ENCODE peak calls at places on chromosome 12, in six cellular contexts. One of them, this sample, is unnamed.
A peak's percentile ranks its signal among the peaks of the same experiment; 100 is the strongest.

GRCh38 chr12:52225752-52226151 is 7.3 kb upstream of the KRT7 start:
- DNase-seq in hypothalamus: no peak
- DNase-seq in activated CD4-positive, alpha-beta T cell treated with anti-CD3 and anti-CD28 coated beads, Interleukin-2, amount 10 ng/mL, durations not matched to agents 7 days and 5 days: no peak
- DNase-seq in stimulated activated CD8-positive, alpha-beta memory T cell treated with anti-CD3 and anti-CD28 coated beads, Interleukin-12 subunit alpha, Interleukin-12 subunit beta, amount 100 ng/mL, for 4 hours: no peak
- DNase-seq in activated CD8-positive, alpha-beta memory T cell treated with anti-CD3 and anti-CD28 coated beads for 4 hours: no peak
- DNase-seq in activated CD4-positive, alpha-beta memory T cell treated with anti-CD3 and anti-CD28 coated beads for 36 hours: no peak
- DNase-seq in this sample: no peak

GRCh38 chr12:122312926-122313325 is 46.6 kb upstream of the VPS33A start:
- DNase-seq in hypothalamus: no peak
- DNase-seq in activated CD4-positive, alpha-beta T cell treated with anti-CD3 and anti-CD28 coated beads, Interleukin-2, amount 10 ng/mL, durations not matched to agents 7 days and 5 days: no peak
- DNase-seq in stimulated activated CD8-positive, alpha-beta memory T cell treated with anti-CD3 and anti-CD28 coated beads, Interleukin-12 subunit alpha, Interleukin-12 subunit beta, amount 100 ng/mL, for 4 hours: no peak
- DNase-seq in activated CD8-positive, alpha-beta memory T cell treated with anti-CD3 and anti-CD28 coated beads for 4 hours: no peak
- DNase-seq in activated CD4-positive, alpha-beta memory T cell treated with anti-CD3 and anti-CD28 coated beads for 36 hours: no peak
- DNase-seq in this sample: no peak

GRCh38 chr12:11397366-11397765 is 2.0 kb upstream of the PRB2 start:
- DNase-seq in hypothalamus: no peak
- DNase-seq in activated CD4-positive, alpha-beta T cell treated with anti-CD3 and anti-CD28 coated beads, Interleukin-2, amount 10 ng/mL, durations not matched to agents 7 days and 5 days: no peak
- DNase-seq in stimulated activated CD8-positive, alpha-beta memory T cell treated with anti-CD3 and anti-CD28 coated beads, Interleukin-12 subunit alpha, Interleukin-12 subunit beta, amount 100 ng/mL, for 4 hours: no peak
- DNase-seq in activated CD8-positive, alpha-beta memory T cell treated with anti-CD3 and anti-CD28 coated beads for 4 hours: no peak
- DNase-seq in activated CD4-positive, alpha-beta memory T cell treated with anti-CD3 and anti-CD28 coated beads for 36 hours: no peak
- DNase-seq in this sample: no peak

GRCh38 chr12:10634427-10634826 is 21.0 kb upstream of the MAGOHB start:
- DNase-seq in hypothalamus: no peak
- DNase-seq in activated CD4-positive, alpha-beta T cell treated with anti-CD3 and anti-CD28 coated beads, Interleukin-2, amount 10 ng/mL, durations not matched to agents 7 days and 5 days: no peak
- DNase-seq in stimulated activated CD8-positive, alpha-beta memory T cell treated with anti-CD3 and anti-CD28 coated beads, Interleukin-12 subunit alpha, Interleukin-12 subunit beta, amount 100 ng/mL, for 4 hours: no peak
- DNase-seq in activated CD8-positive, alpha-beta memory T cell treated with anti-CD3 and anti-CD28 coated beads for 4 hours: no peak
- DNase-seq in activated CD4-positive, alpha-beta memory T cell treated with anti-CD3 and anti-CD28 coated beads for 36 hours: no peak
- DNase-seq in this sample: no peak

GRCh38 chr12:121579190-121579791 is 1.5 kb downstream of the KDM2B start:
- DNase-seq in hypothalamus: peak; percentile 29
- DNase-seq in activated CD4-positive, alpha-beta T cell treated with anti-CD3 and anti-CD28 coated beads, Interleukin-2, amount 10 ng/mL, durations not matched to agents 7 days and 5 days: peak; percentile 38
- DNase-seq in stimulated activated CD8-positive, alpha-beta memory T cell treated with anti-CD3 and anti-CD28 coated beads, Interleukin-12 subunit alpha, Interleukin-12 subunit beta, amount 100 ng/mL, for 4 hours: peak; percentile 22
- DNase-seq in activated CD8-positive, alpha-beta memory T cell treated with anti-CD3 and anti-CD28 coated beads for 4 hours: no peak
- DNase-seq in activated CD4-positive, alpha-beta memory T cell treated with anti-CD3 and anti-CD28 coated beads for 36 hours: peak; percentile 56
- DNase-seq in this sample: peak; percentile 70

GRCh38 chr12:55906056-55906455 is 21.6 kb downstream of the PYM1 start:
- DNase-seq in hypothalamus: no peak
- DNase-seq in activated CD4-positive, alpha-beta T cell treated with anti-CD3 and anti-CD28 coated beads, Interleukin-2, amount 10 ng/mL, durations not matched to agents 7 days and 5 days: no peak
- DNase-seq in stimulated activated CD8-positive, alpha-beta memory T cell treated with anti-CD3 and anti-CD28 coated beads, Interleukin-12 subunit alpha, Interleukin-12 subunit beta, amount 100 ng/mL, for 4 hours: no peak
- DNase-seq in activated CD8-positive, alpha-beta memory T cell treated with anti-CD3 and anti-CD28 coated beads for 4 hours: no peak
- DNase-seq in activated CD4-positive, alpha-beta memory T cell treated with anti-CD3 and anti-CD28 coated beads for 36 hours: no peak
- DNase-seq in this sample: no peak

GRCh38 chr12:113641426-113641825 is 169.8 kb upstream of the LHX5 start:
- DNase-seq in hypothalamus: no peak
- DNase-seq in activated CD4-positive, alpha-beta T cell treated with anti-CD3 and anti-CD28 coated beads, Interleukin-2, amount 10 ng/mL, durations not matched to agents 7 days and 5 days: no peak
- DNase-seq in stimulated activated CD8-positive, alpha-beta memory T cell treated with anti-CD3 and anti-CD28 coated beads, Interleukin-12 subunit alpha, Interleukin-12 subunit beta, amount 100 ng/mL, for 4 hours: no peak
- DNase-seq in activated CD8-positive, alpha-beta memory T cell treated with anti-CD3 and anti-CD28 coated beads for 4 hours: no peak
- DNase-seq in activated CD4-positive, alpha-beta memory T cell treated with anti-CD3 and anti-CD28 coated beads for 36 hours: no peak
- DNase-seq in this sample: no peak

GRCh38 chr12:176321-177181 is 37.4 kb downstream of the SLC6A12 start:
- DNase-seq in hypothalamus: no peak
- DNase-seq in activated CD4-positive, alpha-beta T cell treated with anti-CD3 and anti-CD28 coated beads, Interleukin-2, amount 10 ng/mL, durations not matched to agents 7 days and 5 days: no peak
- DNase-seq in stimulated activated CD8-positive, alpha-beta memory T cell treated with anti-CD3 and anti-CD28 coated beads, Interleukin-12 subunit alpha, Interleukin-12 subunit beta, amount 100 ng/mL, for 4 hours: no peak
- DNase-seq in activated CD8-positive, alpha-beta memory T cell treated with anti-CD3 and anti-CD28 coated beads for 4 hours: no peak
- DNase-seq in activated CD4-positive, alpha-beta memory T cell treated with anti-CD3 and anti-CD28 coated beads for 36 hours: no peak
- DNase-seq in this sample: no peak

GRCh38 chr12:93127582-93128331 is 198.7 kb upstream of the EEA1 start:
- DNase-seq in hypothalamus: no peak
- DNase-seq in activated CD4-positive, alpha-beta T cell treated with anti-CD3 and anti-CD28 coated beads, Interleukin-2, amount 10 ng/mL, durations not matched to agents 7 days and 5 days: no peak
- DNase-seq in stimulated activated CD8-positive, alpha-beta memory T cell treated with anti-CD3 and anti-CD28 coated beads, Interleukin-12 subunit alpha, Interleukin-12 subunit beta, amount 100 ng/mL, for 4 hours: no peak
- DNase-seq in activated CD8-positive, alpha-beta memory T cell treated with anti-CD3 and anti-CD28 coated beads for 4 hours: no peak
- DNase-seq in activated CD4-positive, alpha-beta memory T cell treated with anti-CD3 and anti-CD28 coated beads for 36 hours: no peak
- DNase-seq in this sample: no peak

GRCh38 chr12:15662303-15662980 is 126.7 kb downstream of the EPS8 start:
- DNase-seq in hypothalamus: no peak
- DNase-seq in activated CD4-positive, alpha-beta T cell treated with anti-CD3 and anti-CD28 coated beads, Interleukin-2, amount 10 ng/mL, durations not matched to agents 7 days and 5 days: no peak
- DNase-seq in stimulated activated CD8-positive, alpha-beta memory T cell treated with anti-CD3 and anti-CD28 coated beads, Interleukin-12 subunit alpha, Interleukin-12 subunit beta, amount 100 ng/mL, for 4 hours: no peak
- DNase-seq in activated CD8-positive, alpha-beta memory T cell treated with anti-CD3 and anti-CD28 coated beads for 4 hours: no peak
- DNase-seq in activated CD4-positive, alpha-beta memory T cell treated with anti-CD3 and anti-CD28 coated beads for 36 hours: no peak
- DNase-seq in this sample: no peak

GRCh38 chr12:27606986-27607385 is 83.0 kb downstream of the PPFIBP1 start:
- DNase-seq in hypothalamus: no peak
- DNase-seq in activated CD4-positive, alpha-beta T cell treated with anti-CD3 and anti-CD28 coated beads, Interleukin-2, amount 10 ng/mL, durations not matched to agents 7 days and 5 days: no peak
- DNase-seq in stimulated activated CD8-positive, alpha-beta memory T cell treated with anti-CD3 and anti-CD28 coated beads, Interleukin-12 subunit alpha, Interleukin-12 subunit beta, amount 100 ng/mL, for 4 hours: no peak
- DNase-seq in activated CD8-positive, alpha-beta memory T cell treated with anti-CD3 and anti-CD28 coated beads for 4 hours: no peak
- DNase-seq in activated CD4-positive, alpha-beta memory T cell treated with anti-CD3 and anti-CD28 coated beads for 36 hours: no peak
- DNase-seq in this sample: no peak

GRCh38 chr12:98671459-98671858 is 26.4 kb downstream of the APAF1 start:
- DNase-seq in hypothalamus: no peak
- DNase-seq in activated CD4-positive, alpha-beta T cell treated with anti-CD3 and anti-CD28 coated beads, Interleukin-2, amount 10 ng/mL, durations not matched to agents 7 days and 5 days: no peak
- DNase-seq in stimulated activated CD8-positive, alpha-beta memory T cell treated with anti-CD3 and anti-CD28 coated beads, Interleukin-12 subunit alpha, Interleukin-12 subunit beta, amount 100 ng/mL, for 4 hours: no peak
- DNase-seq in activated CD8-positive, alpha-beta memory T cell treated with anti-CD3 and anti-CD28 coated beads for 4 hours: no peak
- DNase-seq in activated CD4-positive, alpha-beta memory T cell treated with anti-CD3 and anti-CD28 coated beads for 36 hours: no peak
- DNase-seq in this sample: no peak

GRCh38 chr12:130998136-130998535 is 44.4 kb downstream of the ADGRD1 start:
- DNase-seq in hypothalamus: no peak
- DNase-seq in activated CD4-positive, alpha-beta T cell treated with anti-CD3 and anti-CD28 coated beads, Interleukin-2, amount 10 ng/mL, durations not matched to agents 7 days and 5 days: no peak
- DNase-seq in stimulated activated CD8-positive, alpha-beta memory T cell treated with anti-CD3 and anti-CD28 coated beads, Interleukin-12 subunit alpha, Interleukin-12 subunit beta, amount 100 ng/mL, for 4 hours: no peak
- DNase-seq in activated CD8-positive, alpha-beta memory T cell treated with anti-CD3 and anti-CD28 coated beads for 4 hours: no peak
- DNase-seq in activated CD4-positive, alpha-beta memory T cell treated with anti-CD3 and anti-CD28 coated beads for 36 hours: no peak
- DNase-seq in this sample: no peak

GRCh38 chr12:75814856-75815754 is 216.5 kb downstream of the PHLDA1 start:
- DNase-seq in hypothalamus: no peak
- DNase-seq in activated CD4-positive, alpha-beta T cell treated with anti-CD3 and anti-CD28 coated beads, Interleukin-2, amount 10 ng/mL, durations not matched to agents 7 days and 5 days: no peak
- DNase-seq in stimulated activated CD8-positive, alpha-beta memory T cell treated with anti-CD3 and anti-CD28 coated beads, Interleukin-12 subunit alpha, Interleukin-12 subunit beta, amount 100 ng/mL, for 4 hours: no peak
- DNase-seq in activated CD8-positive, alpha-beta memory T cell treated with anti-CD3 and anti-CD28 coated beads for 4 hours: no peak
- DNase-seq in activated CD4-positive, alpha-beta memory T cell treated with anti-CD3 and anti-CD28 coated beads for 36 hours: no peak
- DNase-seq in this sample: no peak

GRCh38 chr12:93857279-93857894 is 180.2 kb downstream of the CRADD start:
- DNase-seq in hypothalamus: no peak
- DNase-seq in activated CD4-positive, alpha-beta T cell treated with anti-CD3 and anti-CD28 coated beads, Interleukin-2, amount 10 ng/mL, durations not matched to agents 7 days and 5 days: no peak
- DNase-seq in stimulated activated CD8-positive, alpha-beta memory T cell treated with anti-CD3 and anti-CD28 coated beads, Interleukin-12 subunit alpha, Interleukin-12 subunit beta, amount 100 ng/mL, for 4 hours: no peak
- DNase-seq in activated CD8-positive, alpha-beta memory T cell treated with anti-CD3 and anti-CD28 coated beads for 4 hours: no peak
- DNase-seq in activated CD4-positive, alpha-beta memory T cell treated with anti-CD3 and anti-CD28 coated beads for 36 hours: no peak
- DNase-seq in this sample: no peak

GRCh38 chr12:107492393-107493134 is 193.0 kb upstream of the PWP1 start:
- DNase-seq in hypothalamus: no peak
- DNase-seq in activated CD4-positive, alpha-beta T cell treated with anti-CD3 and anti-CD28 coated beads, Interleukin-2, amount 10 ng/mL, durations not matched to agents 7 days and 5 days: no peak
- DNase-seq in stimulated activated CD8-positive, alpha-beta memory T cell treated with anti-CD3 and anti-CD28 coated beads, Interleukin-12 subunit alpha, Interleukin-12 subunit beta, amount 100 ng/mL, for 4 hours: no peak
- DNase-seq in activated CD8-positive, alpha-beta memory T cell treated with anti-CD3 and anti-CD28 coated beads for 4 hours: no peak
- DNase-seq in activated CD4-positive, alpha-beta memory T cell treated with anti-CD3 and anti-CD28 coated beads for 36 hours: no peak
- DNase-seq in this sample: no peak

GRCh38 chr12:91219511-91219910 is 36.9 kb upstream of the DCN start:
- DNase-seq in hypothalamus: no peak
- DNase-seq in activated CD4-positive, alpha-beta T cell treated with anti-CD3 and anti-CD28 coated beads, Interleukin-2, amount 10 ng/mL, durations not matched to agents 7 days and 5 days: no peak
- DNase-seq in stimulated activated CD8-positive, alpha-beta memory T cell treated with anti-CD3 and anti-CD28 coated beads, Interleukin-12 subunit alpha, Interleukin-12 subunit beta, amount 100 ng/mL, for 4 hours: no peak
- DNase-seq in activated CD8-positive, alpha-beta memory T cell treated with anti-CD3 and anti-CD28 coated beads for 4 hours: no peak
- DNase-seq in activated CD4-positive, alpha-beta memory T cell treated with anti-CD3 and anti-CD28 coated beads for 36 hours: no peak
- DNase-seq in this sample: no peak

GRCh38 chr12:57278465-57279453 is 27.8 kb upstream of the STAC3 start:
- DNase-seq in hypothalamus: no peak
- DNase-seq in activated CD4-positive, alpha-beta T cell treated with anti-CD3 and anti-CD28 coated beads, Interleukin-2, amount 10 ng/mL, durations not matched to agents 7 days and 5 days: no peak
- DNase-seq in stimulated activated CD8-positive, alpha-beta memory T cell treated with anti-CD3 and anti-CD28 coated beads, Interleukin-12 subunit alpha, Interleukin-12 subunit beta, amount 100 ng/mL, for 4 hours: no peak
- DNase-seq in activated CD8-positive, alpha-beta memory T cell treated with anti-CD3 and anti-CD28 coated beads for 4 hours: no peak
- DNase-seq in activated CD4-positive, alpha-beta memory T cell treated with anti-CD3 and anti-CD28 coated beads for 36 hours: no peak
- DNase-seq in this sample: no peak

GRCh38 chr12:617304-617915 is 45.8 kb downstream of the NINJ2 start:
- DNase-seq in hypothalamus: no peak
- DNase-seq in activated CD4-positive, alpha-beta T cell treated with anti-CD3 and anti-CD28 coated beads, Interleukin-2, amount 10 ng/mL, durations not matched to agents 7 days and 5 days: no peak
- DNase-seq in stimulated activated CD8-positive, alpha-beta memory T cell treated with anti-CD3 and anti-CD28 coated beads, Interleukin-12 subunit alpha, Interleukin-12 subunit beta, amount 100 ng/mL, for 4 hours: no peak
- DNase-seq in activated CD8-positive, alpha-beta memory T cell treated with anti-CD3 and anti-CD28 coated beads for 4 hours: no peak
- DNase-seq in activated CD4-positive, alpha-beta memory T cell treated with anti-CD3 and anti-CD28 coated beads for 36 hours: no peak
- DNase-seq in this sample: no peak

GRCh38 chr12:15530361-15530760 is 208.1 kb downstream of the PTPRO start:
- DNase-seq in hypothalamus: no peak
- DNase-seq in activated CD4-positive, alpha-beta T cell treated with anti-CD3 and anti-CD28 coated beads, Interleukin-2, amount 10 ng/mL, durations not matched to agents 7 days and 5 days: no peak
- DNase-seq in stimulated activated CD8-positive, alpha-beta memory T cell treated with anti-CD3 and anti-CD28 coated beads, Interleukin-12 subunit alpha, Interleukin-12 subunit beta, amount 100 ng/mL, for 4 hours: no peak
- DNase-seq in activated CD8-positive, alpha-beta memory T cell treated with anti-CD3 and anti-CD28 coated beads for 4 hours: no peak
- DNase-seq in activated CD4-positive, alpha-beta memory T cell treated with anti-CD3 and anti-CD28 coated beads for 36 hours: no peak
- DNase-seq in this sample: no peak

GRCh38 chr12:3641428-3641883 is 111.5 kb downstream of the CRACR2A start:
- DNase-seq in hypothalamus: no peak
- DNase-seq in activated CD4-positive, alpha-beta T cell treated with anti-CD3 and anti-CD28 coated beads, Interleukin-2, amount 10 ng/mL, durations not matched to agents 7 days and 5 days: no peak
- DNase-seq in stimulated activated CD8-positive, alpha-beta memory T cell treated with anti-CD3 and anti-CD28 coated beads, Interleukin-12 subunit alpha, Interleukin-12 subunit beta, amount 100 ng/mL, for 4 hours: no peak
- DNase-seq in activated CD8-positive, alpha-beta memory T cell treated with anti-CD3 and anti-CD28 coated beads for 4 hours: no peak
- DNase-seq in activated CD4-positive, alpha-beta memory T cell treated with anti-CD3 and anti-CD28 coated beads for 36 hours: no peak
- DNase-seq in this sample: no peak

GRCh38 chr12:101781834-101782543 is 42.7 kb upstream of the SYCP3 start:
- DNase-seq in hypothalamus: no peak
- DNase-seq in activated CD4-positive, alpha-beta T cell treated with anti-CD3 and anti-CD28 coated beads, Interleukin-2, amount 10 ng/mL, durations not matched to agents 7 days and 5 days: no peak
- DNase-seq in stimulated activated CD8-positive, alpha-beta memory T cell treated with anti-CD3 and anti-CD28 coated beads, Interleukin-12 subunit alpha, Interleukin-12 subunit beta, amount 100 ng/mL, for 4 hours: no peak
- DNase-seq in activated CD8-positive, alpha-beta memory T cell treated with anti-CD3 and anti-CD28 coated beads for 4 hours: no peak
- DNase-seq in activated CD4-positive, alpha-beta memory T cell treated with anti-CD3 and anti-CD28 coated beads for 36 hours: peak; percentile 22
- DNase-seq in this sample: no peak

GRCh38 chr12:152440-152839 is 61.5 kb downstream of the SLC6A12 start:
- DNase-seq in hypothalamus: no peak
- DNase-seq in activated CD4-positive, alpha-beta T cell treated with anti-CD3 and anti-CD28 coated beads, Interleukin-2, amount 10 ng/mL, durations not matched to agents 7 days and 5 days: no peak
- DNase-seq in stimulated activated CD8-positive, alpha-beta memory T cell treated with anti-CD3 and anti-CD28 coated beads, Interleukin-12 subunit alpha, Interleukin-12 subunit beta, amount 100 ng/mL, for 4 hours: no peak
- DNase-seq in activated CD8-positive, alpha-beta memory T cell treated with anti-CD3 and anti-CD28 coated beads for 4 hours: no peak
- DNase-seq in activated CD4-positive, alpha-beta memory T cell treated with anti-CD3 and anti-CD28 coated beads for 36 hours: no peak
- DNase-seq in this sample: no peak

GRCh38 chr12:90043264-90043663 is 334.6 kb upstream of the ATP2B1 start:
- DNase-seq in hypothalamus: no peak
- DNase-seq in activated CD4-positive, alpha-beta T cell treated with anti-CD3 and anti-CD28 coated beads, Interleukin-2, amount 10 ng/mL, durations not matched to agents 7 days and 5 days: no peak
- DNase-seq in stimulated activated CD8-positive, alpha-beta memory T cell treated with anti-CD3 and anti-CD28 coated beads, Interleukin-12 subunit alpha, Interleukin-12 subunit beta, amount 100 ng/mL, for 4 hours: no peak
- DNase-seq in activated CD8-positive, alpha-beta memory T cell treated with anti-CD3 and anti-CD28 coated beads for 4 hours: no peak
- DNase-seq in activated CD4-positive, alpha-beta memory T cell treated with anti-CD3 and anti-CD28 coated beads for 36 hours: no peak
- DNase-seq in this sample: no peak

GRCh38 chr12:132296063-132296462 is 33.3 kb downstream of the GALNT9 start:
- DNase-seq in hypothalamus: no peak
- DNase-seq in activated CD4-positive, alpha-beta T cell treated with anti-CD3 and anti-CD28 coated beads, Interleukin-2, amount 10 ng/mL, durations not matched to agents 7 days and 5 days: no peak
- DNase-seq in stimulated activated CD8-positive, alpha-beta memory T cell treated with anti-CD3 and anti-CD28 coated beads, Interleukin-12 subunit alpha, Interleukin-12 subunit beta, amount 100 ng/mL, for 4 hours: no peak
- DNase-seq in activated CD8-positive, alpha-beta memory T cell treated with anti-CD3 and anti-CD28 coated beads for 4 hours: no peak
- DNase-seq in activated CD4-positive, alpha-beta memory T cell treated with anti-CD3 and anti-CD28 coated beads for 36 hours: no peak
- DNase-seq in this sample: no peak

GRCh38 chr12:80625901-80626300 is 81.5 kb upstream of the MYF6 start:
- DNase-seq in hypothalamus: no peak
- DNase-seq in activated CD4-positive, alpha-beta T cell treated with anti-CD3 and anti-CD28 coated beads, Interleukin-2, amount 10 ng/mL, durations not matched to agents 7 days and 5 days: no peak
- DNase-seq in stimulated activated CD8-positive, alpha-beta memory T cell treated with anti-CD3 and anti-CD28 coated beads, Interleukin-12 subunit alpha, Interleukin-12 subunit beta, amount 100 ng/mL, for 4 hours: no peak
- DNase-seq in activated CD8-positive, alpha-beta memory T cell treated with anti-CD3 and anti-CD28 coated beads for 4 hours: no peak
- DNase-seq in activated CD4-positive, alpha-beta memory T cell treated with anti-CD3 and anti-CD28 coated beads for 36 hours: no peak
- DNase-seq in this sample: no peak

GRCh38 chr12:89521348-89522238 is 3.0 kb downstream of the GALNT4 start:
- DNase-seq in hypothalamus: no peak
- DNase-seq in activated CD4-positive, alpha-beta T cell treated with anti-CD3 and anti-CD28 coated beads, Interleukin-2, amount 10 ng/mL, durations not matched to agents 7 days and 5 days: no peak
- DNase-seq in stimulated activated CD8-positive, alpha-beta memory T cell treated with anti-CD3 and anti-CD28 coated beads, Interleukin-12 subunit alpha, Interleukin-12 subunit beta, amount 100 ng/mL, for 4 hours: no peak
- DNase-seq in activated CD8-positive, alpha-beta memory T cell treated with anti-CD3 and anti-CD28 coated beads for 4 hours: no peak
- DNase-seq in activated CD4-positive, alpha-beta memory T cell treated with anti-CD3 and anti-CD28 coated beads for 36 hours: no peak
- DNase-seq in this sample: no peak

GRCh38 chr12:87975879-87976278 is 53.3 kb downstream of the C12orf50 start:
- DNase-seq in hypothalamus: no peak
- DNase-seq in activated CD4-positive, alpha-beta T cell treated with anti-CD3 and anti-CD28 coated beads, Interleukin-2, amount 10 ng/mL, durations not matched to agents 7 days and 5 days: no peak
- DNase-seq in stimulated activated CD8-positive, alpha-beta memory T cell treated with anti-CD3 and anti-CD28 coated beads, Interleukin-12 subunit alpha, Interleukin-12 subunit beta, amount 100 ng/mL, for 4 hours: no peak
- DNase-seq in activated CD8-positive, alpha-beta memory T cell treated with anti-CD3 and anti-CD28 coated beads for 4 hours: no peak
- DNase-seq in activated CD4-positive, alpha-beta memory T cell treated with anti-CD3 and anti-CD28 coated beads for 36 hours: no peak
- DNase-seq in this sample: no peak

GRCh38 chr12:113207621-113208040 is 13.6 kb upstream of the TPCN1 start:
- DNase-seq in hypothalamus: no peak
- DNase-seq in activated CD4-positive, alpha-beta T cell treated with anti-CD3 and anti-CD28 coated beads, Interleukin-2, amount 10 ng/mL, durations not matched to agents 7 days and 5 days: peak; percentile 38
- DNase-seq in stimulated activated CD8-positive, alpha-beta memory T cell treated with anti-CD3 and anti-CD28 coated beads, Interleukin-12 subunit alpha, Interleukin-12 subunit beta, amount 100 ng/mL, for 4 hours: no peak
- DNase-seq in activated CD8-positive, alpha-beta memory T cell treated with anti-CD3 and anti-CD28 coated beads for 4 hours: no peak
- DNase-seq in activated CD4-positive, alpha-beta memory T cell treated with anti-CD3 and anti-CD28 coated beads for 36 hours: peak; percentile 44
- DNase-seq in this sample: peak; percentile 88

GRCh38 chr12:53617700-53618099 is 8.5 kb downstream of the ATF7 start:
- DNase-seq in hypothalamus: no peak
- DNase-seq in activated CD4-positive, alpha-beta T cell treated with anti-CD3 and anti-CD28 coated beads, Interleukin-2, amount 10 ng/mL, durations not matched to agents 7 days and 5 days: no peak
- DNase-seq in stimulated activated CD8-positive, alpha-beta memory T cell treated with anti-CD3 and anti-CD28 coated beads, Interleukin-12 subunit alpha, Interleukin-12 subunit beta, amount 100 ng/mL, for 4 hours: no peak
- DNase-seq in activated CD8-positive, alpha-beta memory T cell treated with anti-CD3 and anti-CD28 coated beads for 4 hours: no peak
- DNase-seq in activated CD4-positive, alpha-beta memory T cell treated with anti-CD3 and anti-CD28 coated beads for 36 hours: no peak
- DNase-seq in this sample: no peak

GRCh38 chr12:3931206-3931605 is 58.0 kb upstream of the PARP11 start:
- DNase-seq in hypothalamus: no peak
- DNase-seq in activated CD4-positive, alpha-beta T cell treated with anti-CD3 and anti-CD28 coated beads, Interleukin-2, amount 10 ng/mL, durations not matched to agents 7 days and 5 days: peak; percentile 39
- DNase-seq in stimulated activated CD8-positive, alpha-beta memory T cell treated with anti-CD3 and anti-CD28 coated beads, Interleukin-12 subunit alpha, Interleukin-12 subunit beta, amount 100 ng/mL, for 4 hours: no peak
- DNase-seq in activated CD8-positive, alpha-beta memory T cell treated with anti-CD3 and anti-CD28 coated beads for 4 hours: no peak
- DNase-seq in activated CD4-positive, alpha-beta memory T cell treated with anti-CD3 and anti-CD28 coated beads for 36 hours: no peak
- DNase-seq in this sample: peak; percentile 11

GRCh38 chr12:104748790-104749189 is 209.3 kb downstream of the SLC41A2 start:
- DNase-seq in hypothalamus: no peak
- DNase-seq in activated CD4-positive, alpha-beta T cell treated with anti-CD3 and anti-CD28 coated beads, Interleukin-2, amount 10 ng/mL, durations not matched to agents 7 days and 5 days: no peak
- DNase-seq in stimulated activated CD8-positive, alpha-beta memory T cell treated with anti-CD3 and anti-CD28 coated beads, Interleukin-12 subunit alpha, Interleukin-12 subunit beta, amount 100 ng/mL, for 4 hours: no peak
- DNase-seq in activated CD8-positive, alpha-beta memory T cell treated with anti-CD3 and anti-CD28 coated beads for 4 hours: no peak
- DNase-seq in activated CD4-positive, alpha-beta memory T cell treated with anti-CD3 and anti-CD28 coated beads for 36 hours: no peak
- DNase-seq in this sample: no peak

GRCh38 chr12:29566441-29566840 is 69.0 kb upstream of the OVCH1 start:
- DNase-seq in hypothalamus: no peak
- DNase-seq in activated CD4-positive, alpha-beta T cell treated with anti-CD3 and anti-CD28 coated beads, Interleukin-2, amount 10 ng/mL, durations not matched to agents 7 days and 5 days: no peak
- DNase-seq in stimulated activated CD8-positive, alpha-beta memory T cell treated with anti-CD3 and anti-CD28 coated beads, Interleukin-12 subunit alpha, Interleukin-12 subunit beta, amount 100 ng/mL, for 4 hours: no peak
- DNase-seq in activated CD8-positive, alpha-beta memory T cell treated with anti-CD3 and anti-CD28 coated beads for 4 hours: no peak
- DNase-seq in activated CD4-positive, alpha-beta memory T cell treated with anti-CD3 and anti-CD28 coated beads for 36 hours: no peak
- DNase-seq in this sample: no peak

GRCh38 chr12:26133508-26133907 is 8.7 kb upstream of the BHLHE41 start:
- DNase-seq in hypothalamus: no peak
- DNase-seq in activated CD4-positive, alpha-beta T cell treated with anti-CD3 and anti-CD28 coated beads, Interleukin-2, amount 10 ng/mL, durations not matched to agents 7 days and 5 days: no peak
- DNase-seq in stimulated activated CD8-positive, alpha-beta memory T cell treated with anti-CD3 and anti-CD28 coated beads, Interleukin-12 subunit alpha, Interleukin-12 subunit beta, amount 100 ng/mL, for 4 hours: no peak
- DNase-seq in activated CD8-positive, alpha-beta memory T cell treated with anti-CD3 and anti-CD28 coated beads for 4 hours: no peak
- DNase-seq in activated CD4-positive, alpha-beta memory T cell treated with anti-CD3 and anti-CD28 coated beads for 36 hours: no peak
- DNase-seq in this sample: no peak

GRCh38 chr12:30898846-30899245 is 27.7 kb upstream of the TSPAN11 start:
- DNase-seq in hypothalamus: no peak
- DNase-seq in activated CD4-positive, alpha-beta T cell treated with anti-CD3 and anti-CD28 coated beads, Interleukin-2, amount 10 ng/mL, durations not matched to agents 7 days and 5 days: no peak
- DNase-seq in stimulated activated CD8-positive, alpha-beta memory T cell treated with anti-CD3 and anti-CD28 coated beads, Interleukin-12 subunit alpha, Interleukin-12 subunit beta, amount 100 ng/mL, for 4 hours: no peak
- DNase-seq in activated CD8-positive, alpha-beta memory T cell treated with anti-CD3 and anti-CD28 coated beads for 4 hours: no peak
- DNase-seq in activated CD4-positive, alpha-beta memory T cell treated with anti-CD3 and anti-CD28 coated beads for 36 hours: no peak
- DNase-seq in this sample: no peak

GRCh38 chr12:27193106-27193505 is 51.0 kb upstream of the STK38L start:
- DNase-seq in hypothalamus: no peak
- DNase-seq in activated CD4-positive, alpha-beta T cell treated with anti-CD3 and anti-CD28 coated beads, Interleukin-2, amount 10 ng/mL, durations not matched to agents 7 days and 5 days: no peak
- DNase-seq in stimulated activated CD8-positive, alpha-beta memory T cell treated with anti-CD3 and anti-CD28 coated beads, Interleukin-12 subunit alpha, Interleukin-12 subunit beta, amount 100 ng/mL, for 4 hours: no peak
- DNase-seq in activated CD8-positive, alpha-beta memory T cell treated with anti-CD3 and anti-CD28 coated beads for 4 hours: no peak
- DNase-seq in activated CD4-positive, alpha-beta memory T cell treated with anti-CD3 and anti-CD28 coated beads for 36 hours: no peak
- DNase-seq in this sample: no peak

GRCh38 chr12:76611533-76611932 is 52.0 kb upstream of the OSBPL8 start:
- DNase-seq in hypothalamus: no peak
- DNase-seq in activated CD4-positive, alpha-beta T cell treated with anti-CD3 and anti-CD28 coated beads, Interleukin-2, amount 10 ng/mL, durations not matched to agents 7 days and 5 days: no peak
- DNase-seq in stimulated activated CD8-positive, alpha-beta memory T cell treated with anti-CD3 and anti-CD28 coated beads, Interleukin-12 subunit alpha, Interleukin-12 subunit beta, amount 100 ng/mL, for 4 hours: no peak
- DNase-seq in activated CD8-positive, alpha-beta memory T cell treated with anti-CD3 and anti-CD28 coated beads for 4 hours: no peak
- DNase-seq in activated CD4-positive, alpha-beta memory T cell treated with anti-CD3 and anti-CD28 coated beads for 36 hours: no peak
- DNase-seq in this sample: no peak

This sample was measured in DND-41.